ENCODE peak calls at places on chromosomes 4 and X, in four cellular contexts. J is CD4-positive, CD25-positive, alpha-beta regulatory T cell; U is body of pancreas; M is CD8-positive, alpha-beta memory T cell. R is an unnamed sample. For H3K9me3, the result is how much of the 10 kb centered on the place peaks cover.

GRCh38 chrX:1385251-1385794 is 6.6 kb downstream of the SLC25A6 start:
- DNase-seq in J (no peak), U (no peak), M (no peak), R (peak)

GRCh38 chrX:34578237-34578636 is 78.8 kb downstream of the TMEM47 start:
- DNase-seq in M (no peak), J (no peak), U (no peak), R (peak)

GRCh38 chrX:421646-422325 is 35.1 kb upstream of the PPP2R3B start:
- DNase-seq in J (no peak), U (no peak), M (no peak), R (no peak)

GRCh38 chr4:88621763-88622327 is 29.6 kb downstream of the HERC3 start:
- DNase-seq in U (no peak), J (no peak), M (no peak), R (no peak)

GRCh38 chr4:80071643-80072606 is 1.1 kb downstream of the ANTXR2 start:
- DNase-seq in U (peak), M (peak), J (peak), R (peak)

GRCh38 chr4:123127865-123128264 is 205.5 kb upstream of the NUDT6 start:
- DNase-seq in M (no peak), U (no peak), J (no peak), R (peak)

GRCh38 chr4:11724731-11725130 is 296.0 kb upstream of the HS3ST1 start:
- DNase-seq in J (no peak), U (no peak), M (no peak), R (no peak)

GRCh38 chrX:78708171-78708570 is 39.3 kb upstream of the LPAR4 start:
- DNase-seq in U (no peak), M (no peak), J (no peak), R (peak)

GRCh38 chr4:40909363-40909876 is 159.7 kb downstream of the NSUN7 start:
- DNase-seq in J (no peak), U (no peak), M (no peak), R (peak)

GRCh38 chrX:10617964-10618342 is 2.4 kb downstream of the MID1 start:
- DNase-seq in U (no peak), J (no peak), M (no peak), R (no peak)

GRCh38 chr4:11701978-11702377 is 273.3 kb upstream of the HS3ST1 start:
- DNase-seq in J (no peak), U (no peak), M (no peak), R (no peak)

GRCh38 chrX:136272325-136272724 is 21.1 kb upstream of the MAP7D3 start:
- DNase-seq in M (no peak), U (no peak), J (no peak), R (no peak)

GRCh38 chr4:113973349-113973748 is 6.1 kb downstream of the ARSJ start:
- DNase-seq in U (no peak), M (no peak), J (no peak), R (no peak)

GRCh38 chrX:3362956-3363355 is 16.5 kb upstream of the MXRA5 start:
- DNase-seq in J (no peak), M (no peak), U (no peak), R (no peak)

GRCh38 chr4:74057588-74057987 is 19.1 kb upstream of the CXCL3 start:
- DNase-seq in J (no peak), U (no peak), M (no peak), R (no peak)

GRCh38 chr4:67727124-67727850 is 26.3 kb upstream of the UBA6 start:
- DNase-seq in M (no peak), U (no peak), J (no peak), R (no peak)

DNA sequence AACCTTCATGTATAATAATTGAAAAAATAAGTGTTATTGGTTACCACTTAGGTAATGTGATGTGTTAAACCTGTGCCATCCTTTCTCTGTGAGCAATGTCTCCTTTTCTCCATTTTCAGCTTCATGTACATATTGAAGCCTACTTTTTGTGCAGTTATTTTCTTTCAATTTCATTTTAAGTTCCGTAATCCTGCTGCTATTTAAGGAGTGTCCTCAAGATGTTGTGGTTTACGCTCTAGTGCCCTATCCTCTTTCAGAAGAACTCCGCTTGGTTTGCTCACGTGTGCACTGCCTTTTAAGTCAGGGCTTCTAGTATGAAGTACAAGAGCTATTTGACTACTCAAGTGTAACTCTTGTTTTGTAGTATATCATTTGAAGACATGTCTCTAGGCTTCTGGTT is 2253.2 kb upstream of the TENM3 start:
- DNase-seq in M (no peak), J (no peak), U (no peak), R (no peak)
- H3K27ac ChIP-seq in M (no peak), J (no peak), U (no peak), R (no peak)

GRCh38 chr4:36590343-36590742 is 308.9 kb downstream of the DTHD1 start:
- DNase-seq in J (no peak), M (no peak), U (no peak), R (no peak)

GRCh38 chr4:36582214-36582613 is 300.8 kb downstream of the DTHD1 start:
- DNase-seq in M (no peak), J (no peak), U (no peak), R (no peak)

GRCh38 chr4:36587909-36588472 is 306.6 kb downstream of the DTHD1 start:
- DNase-seq in M (no peak), U (no peak), J (no peak), R (no peak)
- H3K9me3 ChIP-seq in M (under half), U (under half), J (under half), R (under half)

GRCh38 chrX:154402622-154403127 is 4.5 kb downstream of the RPL10 start:
- DNase-seq in U (no peak), M (no peak), J (no peak), R (no peak)

GRCh38 chrX:154401045-154401799 is 3.0 kb downstream of the RPL10 start:
- DNase-seq in M (peak), U (peak), J (no peak), R (no peak)

GRCh38 chrX:154403858-154404257 is 5.2 kb downstream of the DNASE1L1 start:
- DNase-seq in J (no peak), U (no peak), M (no peak), R (no peak)

GRCh38 chrX:154403192-154403591 is 5.0 kb downstream of the RPL10 start:
- DNase-seq in U (no peak), J (no peak), M (no peak), R (no peak)

DNA sequence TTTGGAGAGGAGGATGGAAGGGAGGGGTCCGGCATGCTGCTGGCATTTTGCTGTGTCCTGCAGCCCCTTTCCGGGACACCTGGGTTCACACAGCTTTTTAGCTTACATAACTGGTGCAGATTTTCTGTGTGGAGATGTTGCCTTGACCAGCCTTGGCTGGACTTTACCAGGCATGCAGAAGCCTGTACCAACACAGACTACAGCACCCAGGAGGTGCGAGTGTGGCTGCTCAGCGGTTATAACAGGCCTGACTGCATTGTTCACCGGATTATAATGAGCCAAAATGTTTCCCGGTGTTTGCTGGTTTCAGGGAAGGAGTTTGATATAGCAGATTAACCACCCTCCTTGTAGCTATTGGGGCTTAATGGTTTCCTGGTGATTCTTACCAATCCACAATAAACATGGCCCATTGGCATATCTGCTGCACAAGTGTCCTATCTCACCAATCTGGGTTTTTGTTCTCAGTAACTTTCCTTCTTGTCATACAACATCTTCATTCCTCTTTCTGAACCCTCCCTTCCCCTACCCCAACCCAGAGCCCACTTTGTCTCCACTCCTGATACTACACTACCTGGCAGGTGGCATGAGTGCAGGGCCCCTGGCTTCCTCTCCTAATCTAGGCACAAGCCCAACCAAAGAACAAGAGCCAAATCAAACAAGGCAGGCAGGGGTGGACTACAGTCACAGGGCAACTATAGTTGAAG is 3.9 kb downstream of the RPL10 start:
- DNase-seq in J (no peak), U (peak), M (no peak), R (no peak)
- H3K27ac ChIP-seq in J (peak), U (peak), M (no peak), R (no peak)

DNA sequence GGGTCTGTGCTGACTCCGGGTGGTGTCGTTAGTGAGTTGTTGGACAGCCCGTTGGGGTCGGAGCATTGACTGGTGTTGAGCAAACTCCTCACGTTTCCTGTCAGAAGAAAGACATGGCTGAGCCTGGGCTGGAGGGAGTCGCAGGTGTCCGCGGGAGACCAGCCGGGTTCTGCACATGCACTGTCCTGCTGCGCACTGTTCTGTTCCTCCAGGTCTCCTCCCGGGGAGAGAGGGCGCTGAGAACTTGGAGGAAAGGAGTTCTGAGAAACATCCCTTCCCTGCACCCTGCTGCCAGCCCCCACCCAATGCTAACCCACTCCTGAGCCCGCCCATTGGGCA is 1.1 kb downstream of the ZNF141 start:
- DNase-seq in J (no peak), U (peak), M (no peak), R (no peak)
- H3K9me3 ChIP-seq in J (under half), U (under half), M (under half), R (under half)

GRCh38 chr4:169268951-169269781 is 1.6 kb downstream of the SH3RF1 start:
- DNase-seq in M (no peak), J (no peak), U (peak), R (peak)
- H3K27ac ChIP-seq in M (no peak), J (no peak), U (peak), R (peak)

DNA sequence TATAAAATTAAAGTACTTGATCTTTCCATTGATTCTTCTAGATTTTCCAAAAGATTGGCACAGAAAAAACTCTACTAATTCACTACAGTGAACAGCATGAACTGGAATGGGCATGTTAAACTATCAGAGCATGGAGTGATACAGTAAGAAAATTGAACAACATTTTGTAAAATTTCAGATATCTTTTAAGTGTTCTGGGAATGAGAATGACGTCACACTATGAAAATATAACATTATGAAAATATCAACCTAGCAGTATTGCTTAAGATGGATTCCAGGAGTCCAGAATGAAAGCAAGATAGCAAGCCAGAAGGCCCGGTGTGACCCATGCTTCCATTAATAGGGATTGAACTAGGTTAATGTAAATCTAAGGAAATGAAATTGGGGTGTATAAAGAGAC is 319.9 kb downstream of the GABRG1 start:
- DNase-seq in U (no peak), M (no peak), J (no peak), R (no peak)
- H3K9me3 ChIP-seq in U (under half), M (under half), J (under half), R (under half)

GRCh38 chrX:46446727-46447378 is 98.4 kb downstream of the ZNF674 start:
- DNase-seq in U (peak), J (peak), M (peak), R (peak)

GRCh38 chrX:46447384-46447783 is 97.8 kb downstream of the ZNF674 start:
- DNase-seq in U (no peak), J (no peak), M (no peak), R (peak)

GRCh38 chrX:46444011-46444410 is 101.2 kb downstream of the ZNF674 start:
- DNase-seq in M (no peak), J (no peak), U (no peak), R (peak)
- H3K27ac ChIP-seq in M (no peak), J (no peak), U (no peak), R (no peak)

R was measured in SJSA1.